ENCODE peak calls at places on chromosomes 13 and 19, in four cellular contexts. P is H9, E is cardiac muscle cell, I is neural progenitor cell. D is an unnamed sample.

GRCh38 chr19:4035582-4035981 is 28.0 kb downstream of the PIAS4 start:
- DNase-seq in P (no peak), E (no peak), I (no peak), D (no peak)

GRCh38 chr19:18205180-18205915 is 1.5 kb upstream of the RAB3A start:
- DNase-seq in P (peak; percentile 58), E (peak; percentile 77), I (peak; percentile 77), D (peak; percentile 28)

GRCh38 chr19:49809155-49809986 is 3.7 kb downstream of the FUZ start:
- DNase-seq in P (peak; percentile 77), E (no peak), I (peak; percentile 71), D (peak; percentile 39)

GRCh38 chr13:48978942-48979601 is 3.4 kb downstream of the FNDC3A start:
- DNase-seq in P (no peak), E (peak; percentile 44), I (no peak), D (no peak)

GRCh38 chr13:109381546-109382180 is 404.7 kb downstream of the IRS2 start:
- DNase-seq in P (no peak), E (peak; percentile 64), I (no peak), D (no peak)

GRCh38 chr19:41870401-41870873 is 6.6 kb upstream of the CD79A start:
- DNase-seq in P (no peak), E (peak; percentile 60), I (no peak), D (no peak)

GRCh38 chr13:26600345-26600761 is 42.9 kb downstream of the WASF3 start:
- DNase-seq in P (no peak), E (peak; percentile 10), I (no peak), D (no peak)

GRCh38 chr13:76523740-76524382 is 362.3 kb downstream of the KCTD12 start:
- DNase-seq in P (no peak), E (no peak), I (no peak), D (no peak)

DNA sequence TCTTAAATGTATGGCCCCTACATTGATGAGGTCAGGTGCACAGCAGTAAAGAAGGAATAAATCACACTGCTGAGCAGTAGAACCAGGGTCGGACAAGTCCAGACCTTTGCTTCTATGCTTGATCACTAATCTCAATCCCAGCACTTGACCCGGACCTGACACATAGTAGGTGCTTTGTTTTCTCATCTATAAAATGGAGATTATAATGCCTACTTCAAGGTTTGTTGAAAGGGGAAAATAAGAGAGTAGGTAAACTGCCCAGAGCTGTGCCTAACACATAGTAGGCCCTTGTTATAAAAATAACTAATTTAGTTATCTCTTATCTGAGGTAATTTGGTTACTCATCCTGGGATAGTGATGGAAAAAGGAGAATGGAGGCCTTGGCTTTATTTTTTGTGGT is 125.0 kb downstream of the RXFP2 start:
- DNase-seq in P (no peak), E (no peak), I (no peak), D (no peak)
- H3K4me1 ChIP-seq in P (no peaks in the 10 kb centered on the region), E (no peaks in the 10 kb centered on the region), I (no peaks in the 10 kb centered on the region), D (no peaks in the 10 kb centered on the region)

GRCh38 chr19:40598121-40598917 is 2.9 kb upstream of the LTBP4 start:
- DNase-seq in P (peak; percentile 92), E (peak; percentile 88), I (peak; percentile 96), D (peak; percentile 65)

GRCh38 chr19:40600086-40600917 is 867 bp upstream of the LTBP4 start:
- DNase-seq in P (peak; percentile 33), E (no peak), I (peak; percentile 23), D (no peak)

GRCh38 chr19:40601061-40601973 is at the start of gene LTBP4:
- DNase-seq in P (peak; percentile 40), E (peak; percentile 46), I (peak; percentile 72), D (no peak)

GRCh38 chr19:40598918-40599307 is 2.3 kb upstream of the LTBP4 start:
- DNase-seq in P (no peak), E (no peak), I (no peak), D (no peak)

DNA sequence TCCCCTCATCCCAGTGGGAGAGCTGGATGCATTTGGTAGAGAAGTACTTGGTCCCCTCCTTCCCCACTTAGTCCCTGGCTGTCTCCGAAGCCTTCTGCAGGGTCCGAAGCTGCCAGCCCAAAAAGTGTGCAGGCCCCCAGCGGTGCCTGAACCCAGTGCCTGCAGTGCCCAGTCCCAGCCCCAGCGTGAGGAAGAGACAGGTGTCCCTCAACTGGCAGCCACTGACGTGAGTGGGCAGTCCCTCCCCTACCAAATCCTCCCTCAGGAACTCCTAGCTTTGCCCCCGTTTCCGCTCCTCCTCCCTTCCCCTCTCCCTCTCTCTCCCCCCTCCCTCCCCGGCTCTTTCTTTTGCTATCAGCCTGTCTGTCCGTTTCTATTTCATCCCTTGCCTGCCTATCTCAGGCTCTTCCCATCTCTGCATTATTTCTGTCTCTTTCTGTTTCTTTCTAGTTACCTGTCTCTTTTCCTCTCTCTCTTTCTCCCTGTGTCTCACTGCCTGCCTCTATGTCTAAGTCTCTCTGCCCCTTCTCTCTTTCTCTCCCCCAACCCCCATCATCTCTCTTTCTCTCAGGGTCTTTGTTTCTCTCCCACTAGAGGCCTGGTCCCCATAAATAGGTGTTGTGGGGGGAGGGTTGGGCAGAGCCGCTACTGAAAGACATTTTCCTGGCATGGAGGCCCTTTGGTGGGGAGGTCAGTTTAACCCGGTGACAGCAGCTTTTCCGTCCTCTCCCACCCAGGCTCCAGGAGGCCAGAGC is 1.7 kb upstream of the LTBP4 start:
- DNase-seq in P (peak; percentile 48), E (no peak), I (peak; percentile 28), D (no peak)
- H3K4me1 ChIP-seq in P (peaks cover 5% of the 10 kb centered on the region), E (peaks cover 33% of the 10 kb centered on the region), I (peaks cover 46% of the 10 kb centered on the region), D (peaks cover 47% of the 10 kb centered on the region)

GRCh38 chr13:21147827-21148226 is 28.5 kb downstream of the SKA3 start:
- DNase-seq in P (no peak), E (no peak), I (no peak), D (no peak)

GRCh38 chr13:21149568-21149967 is 26.8 kb downstream of the SKA3 start:
- DNase-seq in P (no peak), E (no peak), I (no peak), D (no peak)

GRCh38 chr13:21150013-21150412 is 26.3 kb downstream of the SKA3 start:
- DNase-seq in P (no peak), E (no peak), I (no peak), D (no peak)

GRCh38 chr13:21148557-21149258 is 27.6 kb downstream of the SKA3 start:
- DNase-seq in P (no peak), E (no peak), I (no peak), D (no peak)

DNA sequence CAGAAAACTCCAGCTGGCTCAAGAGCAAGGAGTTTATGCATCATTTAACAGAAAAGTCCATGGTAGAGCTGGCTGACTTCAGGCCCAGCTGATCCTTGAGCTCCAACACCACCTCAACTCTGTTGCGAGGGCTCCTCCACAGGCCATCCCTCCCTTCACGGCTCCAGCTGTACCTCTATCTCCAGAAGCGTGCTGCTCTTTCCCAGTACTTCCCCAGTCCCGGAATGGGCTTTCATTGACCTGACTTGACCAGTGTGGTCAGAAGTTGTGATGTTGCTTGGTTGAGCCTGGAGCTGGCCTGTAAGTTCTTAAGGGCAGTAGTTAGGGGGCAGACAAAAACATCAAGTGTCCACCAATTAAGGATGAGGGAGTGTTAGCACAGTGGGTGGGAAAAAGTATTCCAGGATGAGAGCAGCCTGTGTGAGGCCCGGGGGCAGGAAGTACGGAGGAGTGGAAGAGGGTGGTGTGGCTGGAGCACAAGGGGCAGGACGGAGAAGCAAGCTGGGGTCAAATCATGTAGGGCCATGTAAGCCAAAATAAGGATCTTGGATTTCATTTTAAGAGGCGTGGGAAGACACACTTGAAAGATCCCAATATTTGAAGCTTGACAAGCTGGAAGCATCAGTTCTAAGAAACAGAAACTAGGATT is 24.0 kb downstream of the SKA3 start:
- DNase-seq in P (peak; percentile 42), E (no peak), I (peak; percentile 14), D (no peak)
- H3K4me1 ChIP-seq in P (peaks cover 3% of the 10 kb centered on the region), E (peaks cover 23% of the 10 kb centered on the region), I (no peaks in the 10 kb centered on the region), D (no peaks in the 10 kb centered on the region)

GRCh38 chr13:39405107-39405506 is 197.9 kb downstream of the LHFPL6 start:
- DNase-seq in P (no peak), E (no peak), I (no peak), D (no peak)

GRCh38 chr13:39407786-39408185 is 195.2 kb downstream of the LHFPL6 start:
- DNase-seq in P (no peak), E (no peak), I (no peak), D (no peak)

GRCh38 chr13:39405596-39405995 is 197.4 kb downstream of the LHFPL6 start:
- DNase-seq in P (no peak), E (no peak), I (no peak), D (no peak)

GRCh38 chr13:39407138-39407537 is 195.9 kb downstream of the LHFPL6 start:
- DNase-seq in P (no peak), E (no peak), I (no peak), D (no peak)

GRCh38 chr13:39406688-39407087 is 196.3 kb downstream of the LHFPL6 start:
- DNase-seq in P (no peak), E (no peak), I (no peak), D (no peak)
- H3K4me1 ChIP-seq in P (peaks cover 6% of the 10 kb centered on the region), E (peaks cover 12% of the 10 kb centered on the region), I (peaks cover 24% of the 10 kb centered on the region), D (no peaks in the 10 kb centered on the region)

DNA sequence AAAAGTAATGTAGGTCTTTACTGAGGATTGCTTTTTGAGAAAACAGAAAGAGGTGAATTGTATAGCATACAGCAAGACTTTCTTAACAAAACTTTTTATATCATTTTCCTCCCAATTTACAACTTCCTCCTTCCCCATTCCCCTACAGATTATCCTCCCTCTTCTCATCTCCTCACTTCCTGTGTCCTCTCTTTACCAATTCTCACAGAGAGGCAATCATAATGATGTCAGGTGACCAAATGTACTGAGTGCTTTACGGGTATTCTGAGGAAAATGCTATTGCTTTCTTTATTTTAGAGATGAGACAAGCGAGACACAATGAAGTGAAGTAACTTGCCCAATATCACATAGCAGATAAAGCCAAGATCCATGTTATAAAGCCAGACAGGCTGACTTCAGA is 1.7 kb upstream of the MTMR6 start:
- DNase-seq in P (no peak), E (no peak), I (no peak), D (no peak)
- H3K4me1 ChIP-seq in P (no peaks in the 10 kb centered on the region), E (peaks cover 4% of the 10 kb centered on the region), I (peaks cover 5% of the 10 kb centered on the region), D (peaks cover 21% of the 10 kb centered on the region)

GRCh38 chr19:5339470-5339949 is 1.1 kb downstream of the PTPRS start:
- DNase-seq in P (no peak), E (no peak), I (peak; percentile 42), D (no peak)

GRCh38 chr19:5339950-5340636 is 519 bp downstream of the PTPRS start:
- DNase-seq in P (no peak), E (peak; percentile 28), I (peak; percentile 88), D (no peak)

GRCh38 chr19:5341981-5342380 is 1.4 kb upstream of the PTPRS start:
- DNase-seq in P (no peak), E (no peak), I (no peak), D (no peak)

GRCh38 chr19:5341448-5341820 is 822 bp upstream of the PTPRS start:
- DNase-seq in P (no peak), E (no peak), I (peak; percentile 8), D (no peak)

DNA sequence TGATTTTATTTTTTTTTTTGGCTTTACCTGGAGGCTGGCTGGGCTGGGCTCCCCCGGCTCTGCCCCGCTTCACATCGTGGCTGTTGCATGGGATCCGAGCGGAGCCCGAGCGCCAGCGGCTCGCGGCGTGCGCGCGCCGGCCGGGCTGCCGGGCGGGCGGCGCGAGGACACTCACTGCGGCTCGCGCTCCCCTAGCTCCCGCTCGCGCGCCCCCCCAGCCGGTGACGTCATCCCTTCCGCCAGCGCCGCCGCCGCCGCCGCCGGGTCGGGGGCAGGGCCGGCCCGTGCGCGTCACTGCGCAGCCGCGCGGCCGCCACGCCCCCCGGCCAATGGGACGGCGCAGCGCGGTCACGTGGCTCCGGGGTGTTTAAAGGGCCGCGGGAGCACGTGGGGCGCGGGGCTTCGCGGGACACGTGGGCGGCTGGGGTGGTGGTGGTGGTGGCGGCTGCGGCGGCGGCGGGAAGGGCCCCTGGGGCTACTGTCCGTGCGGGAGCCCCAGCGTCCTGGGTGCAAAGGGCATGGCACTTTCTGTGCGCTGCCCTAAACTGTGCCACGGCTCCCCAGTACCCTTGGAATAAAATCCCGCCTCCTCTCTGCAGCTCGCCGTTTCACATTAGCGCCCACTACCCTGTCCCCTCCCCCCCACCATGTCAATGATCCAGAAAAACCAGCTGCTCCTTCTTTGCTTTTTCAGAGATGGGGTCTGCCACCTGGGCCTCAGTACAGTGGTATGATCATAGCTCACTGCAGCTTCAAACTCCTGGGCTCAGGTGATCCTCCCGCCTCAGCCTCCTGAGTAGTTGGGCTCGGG is at the start of gene PTPRS:
- DNase-seq in P (peak; percentile 88), E (peak; percentile 90), I (peak; percentile 96), D (peak; percentile 57)
- H3K4me1 ChIP-seq in P (no peaks in the 10 kb centered on the region), E (peaks cover 15% of the 10 kb centered on the region), I (peaks cover 26% of the 10 kb centered on the region), D (no peaks in the 10 kb centered on the region)

D was measured in naive thymus-derived CD4-positive, alpha-beta T cell.